ENCODE peak calls at places on chromosomes 13 and 19, in ten cellular contexts. I, T, S, P, M, Y, Q, G, B and K are unnamed samples.

GRCh38 chr19:54653181-54653809 is 9.5 kb upstream of the LILRB4 start:
- DNase-seq in Y (peak), Q (no peak), B (peak), S (peak), G (no peak), T (peak), P (peak), M (no peak), I (peak), K (no peak)

GRCh38 chr19:7989071-7989575 is 16.3 kb downstream of the ELAVL1 start:
- DNase-seq in Y (no peak), I (no peak), S (peak), P (no peak), B (peak), T (no peak), Q (no peak), M (no peak), G (no peak), K (no peak)

GRCh38 chr13:106609116-106609515 is 41.2 kb upstream of the ARGLU1 start:
- DNase-seq in I (no peak), B (no peak), M (no peak), S (no peak), Q (no peak), P (no peak), T (no peak), G (no peak), Y (no peak), K (no peak)

GRCh38 chr13:102707465-102707864 is 12.6 kb upstream of the METTL21C start:
- DNase-seq in P (no peak), G (no peak), Y (no peak), Q (peak), B (peak), M (no peak), I (no peak), S (no peak), T (peak), K (no peak)

GRCh38 chr19:12784871-12785430 is 6.3 kb upstream of the JUNB start:
- DNase-seq in M (no peak), S (no peak), Q (no peak), G (no peak), B (peak), Y (no peak), P (no peak), I (no peak), T (no peak), K (no peak)

GRCh38 chr13:52428295-52428694 is 22.1 kb downstream of the VPS36 start:
- DNase-seq in Y (no peak), B (peak), T (peak), P (no peak), I (no peak), S (peak), Q (peak), M (no peak), G (no peak), K (no peak)

GRCh38 chr13:36913463-36913862 is 6.6 kb downstream of the SMAD9 start:
- DNase-seq in Y (no peak), G (no peak), B (no peak), M (no peak), I (no peak), T (no peak), Q (no peak), S (no peak), P (peak), K (no peak)

GRCh38 chr13:107170270-107170931 is 602.5 kb upstream of the ARGLU1 start:
- DNase-seq in Y (no peak), P (no peak), S (no peak), B (no peak), Q (no peak), G (no peak), T (no peak), M (no peak), I (no peak), K (no peak)

GRCh38 chr13:62924395-62924794 is 1508.7 kb upstream of the PCDH20 start:
- DNase-seq in S (no peak), B (no peak), T (no peak), Y (no peak), M (no peak), Q (no peak), P (no peak), I (no peak), G (no peak), K (no peak)

GRCh38 chr13:88675997-88676396 is 1004.8 kb downstream of the SLITRK5 start:
- DNase-seq in G (no peak), B (no peak), I (no peak), P (no peak), Q (no peak), S (no peak), M (no peak), Y (no peak), T (no peak), K (no peak)